ENCODE peak calls at places on chromosomes 4 and X, in four cellular contexts. One of them, this sample, is unnamed. For H3K9me3, the result is how much of the 10 kb centered on the place peaks cover.

GRCh38 chr4:147198411-147199051 is 252.9 kb upstream of the TTC29 start:
- DNase-seq in RWPE2: no peak
- DNase-seq in kidney: no peak
- DNase-seq in tibial artery: no peak
- DNase-seq in this sample: no peak

GRCh38 chr4:98092833-98093439 is 50.3 kb downstream of the STPG2 start:
- DNase-seq in RWPE2: no peak
- DNase-seq in kidney: no peak
- DNase-seq in tibial artery: no peak
- DNase-seq in this sample: no peak

GRCh38 chrX:39613997-39614679 is 483.6 kb downstream of the BCOR start:
- DNase-seq in kidney: no peak
- DNase-seq in tibial artery: no peak
- DNase-seq in RWPE2: no peak
- DNase-seq in this sample: no peak

GRCh38 chrX:153662266-153662665 is 11.3 kb downstream of the PNCK start:
- DNase-seq in tibial artery: peak
- DNase-seq in kidney: peak
- DNase-seq in RWPE2: no peak
- DNase-seq in this sample: peak

GRCh38 chr4:182916483-182917181 is 554 bp downstream of the DCTD start:
- DNase-seq in kidney: peak
- DNase-seq in RWPE2: no peak
- DNase-seq in tibial artery: peak
- DNase-seq in this sample: peak

GRCh38 chrX:14080031-14080430 is 50.3 kb upstream of the GEMIN8 start:
- DNase-seq in tibial artery: no peak
- DNase-seq in kidney: no peak
- DNase-seq in RWPE2: no peak
- DNase-seq in this sample: no peak

GRCh38 chr4:8269535-8270417 is at the start of gene HTRA3:
- DNase-seq in kidney: peak
- DNase-seq in tibial artery: no peak
- DNase-seq in RWPE2: no peak
- DNase-seq in this sample: no peak

GRCh38 chr4:137993232-137993631 is 248.9 kb downstream of the SLC7A11 start:
- DNase-seq in tibial artery: no peak
- DNase-seq in kidney: no peak
- DNase-seq in RWPE2: no peak
- DNase-seq in this sample: no peak

GRCh38 chr4:154119317-154119716 is 330.4 kb upstream of the SFRP2 start:
- DNase-seq in RWPE2: no peak
- DNase-seq in kidney: no peak
- DNase-seq in tibial artery: no peak
- DNase-seq in this sample: no peak

GRCh38 chr4:6087669-6088068 is 69.4 kb upstream of the C4orf50 start:
- DNase-seq in RWPE2: no peak
- DNase-seq in tibial artery: no peak
- DNase-seq in kidney: no peak
- DNase-seq in this sample: no peak

GRCh38 chrX:143757375-143757774 is 36.8 kb upstream of the SPANXN2 start:
- DNase-seq in tibial artery: no peak
- DNase-seq in RWPE2: no peak
- DNase-seq in kidney: peak
- DNase-seq in this sample: no peak

GRCh38 chrX:143757887-143758286 is 37.3 kb upstream of the SPANXN2 start:
- DNase-seq in tibial artery: no peak
- DNase-seq in kidney: no peak
- DNase-seq in RWPE2: no peak
- DNase-seq in this sample: no peak

GRCh38 chrX:143754183-143754582 is 33.6 kb upstream of the SPANXN2 start:
- DNase-seq in kidney: no peak
- DNase-seq in tibial artery: no peak
- DNase-seq in RWPE2: no peak
- DNase-seq in this sample: no peak
- H3K9me3 ChIP-seq in kidney: under half
- H3K9me3 ChIP-seq in tibial artery: under half
- H3K9me3 ChIP-seq in RWPE2: under half
- H3K9me3 ChIP-seq in this sample: under half

GRCh38 chr4:39841894-39842293 is 135.8 kb downstream of the PDS5A start:
- DNase-seq in tibial artery: no peak
- DNase-seq in RWPE2: no peak
- DNase-seq in kidney: no peak
- DNase-seq in this sample: no peak

GRCh38 chr4:39834269-39834668 is 136.3 kb downstream of the UBE2K start:
- DNase-seq in RWPE2: no peak
- DNase-seq in tibial artery: no peak
- DNase-seq in kidney: no peak
- DNase-seq in this sample: no peak

GRCh38 chr4:39840027-39840426 is 137.7 kb downstream of the PDS5A start:
- DNase-seq in kidney: no peak
- DNase-seq in RWPE2: no peak
- DNase-seq in tibial artery: no peak
- DNase-seq in this sample: no peak
- TF ChIP-seq CTCF in kidney: no peak
- TF ChIP-seq CTCF in RWPE2: no peak
- TF ChIP-seq CTCF in tibial artery: no peak
- TF ChIP-seq CTCF in this sample: no peak

GRCh38 chr4:110629780-110630500 is 7.1 kb upstream of the PITX2 start:
- DNase-seq in tibial artery: no peak
- DNase-seq in RWPE2: no peak
- DNase-seq in kidney: no peak
- DNase-seq in this sample: no peak

GRCh38 chr4:110630621-110631402 is 7.9 kb upstream of the PITX2 start:
- DNase-seq in RWPE2: no peak
- DNase-seq in kidney: peak
- DNase-seq in tibial artery: no peak
- DNase-seq in this sample: no peak

GRCh38 chr4:110632506-110633357 is 9.9 kb upstream of the PITX2 start:
- DNase-seq in kidney: peak
- DNase-seq in RWPE2: no peak
- DNase-seq in tibial artery: no peak
- DNase-seq in this sample: no peak

GRCh38 chr4:110633358-110634319 is 10.8 kb upstream of the PITX2 start:
- DNase-seq in tibial artery: no peak
- DNase-seq in RWPE2: no peak
- DNase-seq in kidney: peak
- DNase-seq in this sample: no peak

GRCh38 chr4:110631582-110632505 is 9.0 kb upstream of the PITX2 start:
- DNase-seq in tibial artery: peak
- DNase-seq in kidney: peak
- DNase-seq in RWPE2: peak
- DNase-seq in this sample: peak
- H3K9me3 ChIP-seq in tibial artery: under half
- H3K9me3 ChIP-seq in kidney: under half
- H3K9me3 ChIP-seq in RWPE2: under half
- H3K9me3 ChIP-seq in this sample: under half

GRCh38 chr4:141309864-141310263 is 89.2 kb downstream of the ZNF330 start:
- DNase-seq in tibial artery: no peak
- DNase-seq in RWPE2: no peak
- DNase-seq in kidney: no peak
- DNase-seq in this sample: no peak

GRCh38 chr4:141307241-141307689 is 86.6 kb downstream of the ZNF330 start:
- DNase-seq in RWPE2: no peak
- DNase-seq in tibial artery: peak
- DNase-seq in kidney: peak
- DNase-seq in this sample: peak

GRCh38 chr4:141314627-141315026 is 93.9 kb downstream of the ZNF330 start:
- DNase-seq in tibial artery: no peak
- DNase-seq in RWPE2: no peak
- DNase-seq in kidney: no peak
- DNase-seq in this sample: no peak

GRCh38 chr4:141306331-141306730 is 85.6 kb downstream of the ZNF330 start:
- DNase-seq in tibial artery: no peak
- DNase-seq in RWPE2: no peak
- DNase-seq in kidney: no peak
- DNase-seq in this sample: no peak

GRCh38 chr4:141311805-141312204 is 91.1 kb downstream of the ZNF330 start:
- DNase-seq in kidney: no peak
- DNase-seq in tibial artery: no peak
- DNase-seq in RWPE2: no peak
- DNase-seq in this sample: no peak
- TF ChIP-seq CTCF in kidney: no peak
- TF ChIP-seq CTCF in tibial artery: no peak
- TF ChIP-seq CTCF in RWPE2: no peak
- TF ChIP-seq CTCF in this sample: no peak

GRCh38 chr4:335515-335914 is 2.1 kb upstream of the ZNF141 start:
- DNase-seq in RWPE2: no peak
- DNase-seq in tibial artery: no peak
- DNase-seq in kidney: no peak
- DNase-seq in this sample: no peak
- H3K9me3 ChIP-seq in RWPE2: under half
- H3K9me3 ChIP-seq in tibial artery: under half
- H3K9me3 ChIP-seq in kidney: under half
- H3K9me3 ChIP-seq in this sample: under half

GRCh38 chr4:164424852-164425251 is 329.1 kb upstream of the SMIM31 start:
- DNase-seq in RWPE2: no peak
- DNase-seq in kidney: no peak
- DNase-seq in tibial artery: no peak
- DNase-seq in this sample: no peak
- TF ChIP-seq CTCF in RWPE2: no peak
- TF ChIP-seq CTCF in kidney: no peak
- TF ChIP-seq CTCF in tibial artery: no peak
- TF ChIP-seq CTCF in this sample: no peak

DNA sequence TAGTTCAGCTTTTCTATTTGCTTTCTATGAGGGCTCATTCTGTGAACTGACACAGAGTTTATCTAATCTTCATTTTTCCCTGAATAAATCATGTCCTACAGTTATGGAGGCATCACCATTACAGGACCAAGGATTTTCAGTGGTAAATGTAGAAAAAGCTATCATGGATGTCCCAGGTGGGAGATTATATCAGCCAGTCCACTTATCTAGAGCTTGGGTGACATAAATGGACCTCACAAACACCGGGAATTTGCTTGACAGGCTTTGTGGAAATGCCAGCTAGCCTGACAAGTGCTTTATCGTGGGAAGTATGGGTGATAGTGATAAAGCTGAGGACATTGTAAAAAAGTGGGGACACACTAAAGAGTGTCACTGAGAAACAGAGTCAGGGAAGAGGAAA is 1015.2 kb upstream of the SLIT2 start:
- DNase-seq in RWPE2: no peak
- DNase-seq in kidney: no peak
- DNase-seq in tibial artery: no peak
- DNase-seq in this sample: no peak
- H3K9me3 ChIP-seq in RWPE2: under half
- H3K9me3 ChIP-seq in kidney: under half
- H3K9me3 ChIP-seq in tibial artery: under half
- H3K9me3 ChIP-seq in this sample: under half